ENCODE peak calls at places on chromosomes 16 and 17, in nine cellular contexts. P is breast epithelium; W is NCI-H1092 treated with DMSO at 0.1 percent for 48 hours; V is naive B cell; Q is NCI-H1694; D is fibroblast of mammary gland; S is GM12865; I is NCI-H345; H is activated CD8-positive, alpha-beta T cell treated with anti-CD3 and anti-CD28 coated beads, Interleukin-2, amount 10 ng/mL, durations not matched to agents 7 days and 5 days. Z is an unnamed sample.
A peak's percentile ranks its signal among the peaks of the same experiment; 100 is the strongest.

GRCh38 chr16:2200313-2200712 is 3.9 kb upstream of the CASKIN1 start:
- DNase-seq in P (no peak), V (no peak), D (no peak), W (no peak), I (no peak), Q (no peak), H (no peak), S (no peak), Z (no peak)

GRCh38 chr16:27786221-27786848 is 236.4 kb downstream of the KATNIP start:
- DNase-seq in V (no peak), I (no peak), Q (no peak), W (no peak), S (no peak), D (no peak), P (no peak), H (no peak), Z (no peak)

GRCh38 chr16:2054543-2055245 is 6.9 kb downstream of the TSC2 start:
- DNase-seq in P (no peak), V (no peak), Q (no peak), H (no peak), W (no peak), S (no peak), I (peak; percentile 80), D (no peak), Z (no peak)

GRCh38 chr17:58060596-58061191 is 22.5 kb upstream of the DYNLL2 start:
- DNase-seq in I (no peak), D (peak; percentile 22), W (peak; percentile 47), Q (peak; percentile 79), S (no peak), H (no peak), P (peak; percentile 55), V (no peak), Z (no peak)

GRCh38 chr17:36602924-36603384 is 1.6 kb downstream of the MRM1 start:
- DNase-seq in D (peak; percentile 71), I (peak; percentile 76), Q (peak; percentile 63), H (peak; percentile 75), S (peak; percentile 85), P (peak; percentile 49), W (peak; percentile 59), V (peak; percentile 63), Z (peak; percentile 49)

GRCh38 chr17:47999612-48000011 is 28.7 kb downstream of the CDK5RAP3 start:
- DNase-seq in D (peak; percentile 60), V (no peak), W (no peak), I (no peak), Q (no peak), P (no peak), H (peak; percentile 34), S (no peak), Z (no peak)

GRCh38 chr17:60039096-60039495 is 39.6 kb downstream of the HEATR6 start:
- DNase-seq in H (no peak), S (no peak), I (no peak), Q (no peak), P (no peak), W (no peak), V (no peak), D (peak; percentile 7), Z (no peak)

GRCh38 chr16:5751216-5751615 is 653.6 kb upstream of the EEF2KMT start:
- DNase-seq in Q (no peak), I (no peak), V (no peak), S (no peak), P (no peak), W (no peak), D (no peak), H (no peak), Z (no peak)

GRCh38 chr17:6028294-6028693 is 41.9 kb upstream of the WSCD1 start:
- DNase-seq in W (no peak), P (no peak), V (no peak), I (no peak), S (no peak), H (no peak), D (no peak), Q (no peak), Z (no peak)

GRCh38 chr16:69932228-69932627 is 18.9 kb upstream of the CLEC18A start:
- DNase-seq in D (no peak), Q (no peak), S (no peak), V (no peak), P (no peak), H (no peak), I (no peak), W (no peak), Z (no peak)

GRCh38 chr16:14302399-14303181 is 231.5 kb downstream of the MRTFB start:
- DNase-seq in Q (no peak), W (peak; percentile 28), S (peak; percentile 49), V (no peak), P (no peak), I (peak; percentile 25), D (no peak), H (no peak), Z (no peak)

GRCh38 chr17:20073056-20073979 is 64.2 kb downstream of the SPECC1 start:
- DNase-seq in Q (no peak), I (no peak), W (no peak), V (no peak), H (peak; percentile 70), D (peak; percentile 51), P (no peak), S (peak; percentile 62), Z (no peak)

GRCh38 chr17:65557349-65558310 is 3.8 kb downstream of the AXIN2 start:
- DNase-seq in I (no peak), V (no peak), S (no peak), H (peak; percentile 51), D (peak; percentile 69), W (no peak), Q (no peak), P (no peak), Z (no peak)

GRCh38 chr17:28466001-28466400 is 7.4 kb upstream of the SLC13A2 start:
- DNase-seq in Q (no peak), D (no peak), H (no peak), P (no peak), W (no peak), S (no peak), I (no peak), V (no peak), Z (no peak)

GRCh38 chr17:38455288-38455915 is 27.1 kb downstream of the ARHGAP23 start:
- DNase-seq in V (no peak), W (no peak), Q (peak; percentile 62), S (no peak), I (peak; percentile 32), P (no peak), H (no peak), D (no peak), Z (no peak)